ENCODE peak calls at places on chromosomes 13 and 19, in nine cellular contexts. One of them, this sample, is unnamed.

GRCh38 chr19:19410553-19411550 is 5.4 kb downstream of the GATAD2A start:
- DNase-seq in ascending aorta: no peak
- DNase-seq in SHP77 treated with DMSO at 0.1 percent for 48 hours: no peak
- DNase-seq in activated CD4-positive, alpha-beta T cell treated with anti-CD3 and anti-CD28 coated beads for 1 hour: no peak
- DNase-seq in NCI-H2081 treated with DMSO at 0.1 percent for 48 hours: no peak
- DNase-seq in NCI-H226: no peak
- DNase-seq in stimulated activated CD4-positive, alpha-beta T cell treated with anti-CD3 and anti-CD28 coated beads, Interleukin-1b, Interleukin-23, amount 100 ng/mL, for 24 hours: no peak
- DNase-seq in lung microvascular endothelial cell: no peak
- DNase-seq in iris pigment epithelial cell: no peak
- DNase-seq in this sample: no peak

GRCh38 chr19:18603255-18603957 is 3.2 kb downstream of the CRLF1 start:
- DNase-seq in activated CD4-positive, alpha-beta T cell treated with anti-CD3 and anti-CD28 coated beads for 1 hour: no peak
- DNase-seq in stimulated activated CD4-positive, alpha-beta T cell treated with anti-CD3 and anti-CD28 coated beads, Interleukin-1b, Interleukin-23, amount 100 ng/mL, for 24 hours: no peak
- DNase-seq in iris pigment epithelial cell: peak
- DNase-seq in SHP77 treated with DMSO at 0.1 percent for 48 hours: no peak
- DNase-seq in NCI-H226: no peak
- DNase-seq in lung microvascular endothelial cell: no peak
- DNase-seq in NCI-H2081 treated with DMSO at 0.1 percent for 48 hours: no peak
- DNase-seq in ascending aorta: no peak
- DNase-seq in this sample: no peak

GRCh38 chr19:52778811-52779210 is 7.8 kb downstream of the ZNF600 start:
- DNase-seq in lung microvascular endothelial cell: no peak
- DNase-seq in SHP77 treated with DMSO at 0.1 percent for 48 hours: no peak
- DNase-seq in NCI-H226: no peak
- DNase-seq in stimulated activated CD4-positive, alpha-beta T cell treated with anti-CD3 and anti-CD28 coated beads, Interleukin-1b, Interleukin-23, amount 100 ng/mL, for 24 hours: no peak
- DNase-seq in ascending aorta: no peak
- DNase-seq in iris pigment epithelial cell: peak
- DNase-seq in NCI-H2081 treated with DMSO at 0.1 percent for 48 hours: no peak
- DNase-seq in activated CD4-positive, alpha-beta T cell treated with anti-CD3 and anti-CD28 coated beads for 1 hour: no peak
- DNase-seq in this sample: no peak

GRCh38 chr13:97659602-97660001 is 225.6 kb downstream of the RAP2A start:
- DNase-seq in activated CD4-positive, alpha-beta T cell treated with anti-CD3 and anti-CD28 coated beads for 1 hour: no peak
- DNase-seq in ascending aorta: no peak
- DNase-seq in SHP77 treated with DMSO at 0.1 percent for 48 hours: no peak
- DNase-seq in stimulated activated CD4-positive, alpha-beta T cell treated with anti-CD3 and anti-CD28 coated beads, Interleukin-1b, Interleukin-23, amount 100 ng/mL, for 24 hours: no peak
- DNase-seq in iris pigment epithelial cell: peak
- DNase-seq in NCI-H226: no peak
- DNase-seq in lung microvascular endothelial cell: peak
- DNase-seq in NCI-H2081 treated with DMSO at 0.1 percent for 48 hours: no peak
- DNase-seq in this sample: no peak

GRCh38 chr13:69856331-69856730 is 251.3 kb upstream of the ATXN8OS start:
- DNase-seq in iris pigment epithelial cell: no peak
- DNase-seq in SHP77 treated with DMSO at 0.1 percent for 48 hours: no peak
- DNase-seq in ascending aorta: no peak
- DNase-seq in NCI-H226: no peak
- DNase-seq in stimulated activated CD4-positive, alpha-beta T cell treated with anti-CD3 and anti-CD28 coated beads, Interleukin-1b, Interleukin-23, amount 100 ng/mL, for 24 hours: no peak
- DNase-seq in lung microvascular endothelial cell: no peak
- DNase-seq in NCI-H2081 treated with DMSO at 0.1 percent for 48 hours: no peak
- DNase-seq in activated CD4-positive, alpha-beta T cell treated with anti-CD3 and anti-CD28 coated beads for 1 hour: no peak
- DNase-seq in this sample: no peak

GRCh38 chr13:53151692-53152421 is 123.2 kb downstream of the OLFM4 start:
- DNase-seq in lung microvascular endothelial cell: peak
- DNase-seq in NCI-H2081 treated with DMSO at 0.1 percent for 48 hours: no peak
- DNase-seq in NCI-H226: no peak
- DNase-seq in iris pigment epithelial cell: peak
- DNase-seq in SHP77 treated with DMSO at 0.1 percent for 48 hours: peak
- DNase-seq in stimulated activated CD4-positive, alpha-beta T cell treated with anti-CD3 and anti-CD28 coated beads, Interleukin-1b, Interleukin-23, amount 100 ng/mL, for 24 hours: no peak
- DNase-seq in activated CD4-positive, alpha-beta T cell treated with anti-CD3 and anti-CD28 coated beads for 1 hour: no peak
- DNase-seq in ascending aorta: no peak
- DNase-seq in this sample: no peak

GRCh38 chr19:18291590-18292459 is 10.4 kb upstream of the JUND start:
- DNase-seq in lung microvascular endothelial cell: peak
- DNase-seq in ascending aorta: peak
- DNase-seq in NCI-H2081 treated with DMSO at 0.1 percent for 48 hours: no peak
- DNase-seq in NCI-H226: peak
- DNase-seq in activated CD4-positive, alpha-beta T cell treated with anti-CD3 and anti-CD28 coated beads for 1 hour: peak
- DNase-seq in SHP77 treated with DMSO at 0.1 percent for 48 hours: no peak
- DNase-seq in iris pigment epithelial cell: peak
- DNase-seq in stimulated activated CD4-positive, alpha-beta T cell treated with anti-CD3 and anti-CD28 coated beads, Interleukin-1b, Interleukin-23, amount 100 ng/mL, for 24 hours: no peak
- DNase-seq in this sample: peak

GRCh38 chr13:47420012-47420411 is 523.2 kb upstream of the HTR2A start:
- DNase-seq in ascending aorta: no peak
- DNase-seq in lung microvascular endothelial cell: no peak
- DNase-seq in SHP77 treated with DMSO at 0.1 percent for 48 hours: no peak
- DNase-seq in iris pigment epithelial cell: no peak
- DNase-seq in NCI-H2081 treated with DMSO at 0.1 percent for 48 hours: no peak
- DNase-seq in NCI-H226: no peak
- DNase-seq in activated CD4-positive, alpha-beta T cell treated with anti-CD3 and anti-CD28 coated beads for 1 hour: no peak
- DNase-seq in stimulated activated CD4-positive, alpha-beta T cell treated with anti-CD3 and anti-CD28 coated beads, Interleukin-1b, Interleukin-23, amount 100 ng/mL, for 24 hours: no peak
- DNase-seq in this sample: no peak

GRCh38 chr13:41577437-41577836 is 120.1 kb downstream of the RGCC start:
- DNase-seq in SHP77 treated with DMSO at 0.1 percent for 48 hours: no peak
- DNase-seq in stimulated activated CD4-positive, alpha-beta T cell treated with anti-CD3 and anti-CD28 coated beads, Interleukin-1b, Interleukin-23, amount 100 ng/mL, for 24 hours: no peak
- DNase-seq in activated CD4-positive, alpha-beta T cell treated with anti-CD3 and anti-CD28 coated beads for 1 hour: no peak
- DNase-seq in ascending aorta: peak
- DNase-seq in NCI-H226: no peak
- DNase-seq in NCI-H2081 treated with DMSO at 0.1 percent for 48 hours: no peak
- DNase-seq in iris pigment epithelial cell: no peak
- DNase-seq in lung microvascular endothelial cell: peak
- DNase-seq in this sample: no peak

GRCh38 chr19:7924241-7924640 is 1.7 kb downstream of the CTXN1 start:
- DNase-seq in iris pigment epithelial cell: no peak
- DNase-seq in NCI-H226: no peak
- DNase-seq in ascending aorta: no peak
- DNase-seq in NCI-H2081 treated with DMSO at 0.1 percent for 48 hours: no peak
- DNase-seq in stimulated activated CD4-positive, alpha-beta T cell treated with anti-CD3 and anti-CD28 coated beads, Interleukin-1b, Interleukin-23, amount 100 ng/mL, for 24 hours: no peak
- DNase-seq in lung microvascular endothelial cell: no peak
- DNase-seq in activated CD4-positive, alpha-beta T cell treated with anti-CD3 and anti-CD28 coated beads for 1 hour: no peak
- DNase-seq in SHP77 treated with DMSO at 0.1 percent for 48 hours: no peak
- DNase-seq in this sample: no peak

GRCh38 chr19:48368942-48369341 is 4.8 kb downstream of the SYNGR4 start:
- DNase-seq in NCI-H226: no peak
- DNase-seq in stimulated activated CD4-positive, alpha-beta T cell treated with anti-CD3 and anti-CD28 coated beads, Interleukin-1b, Interleukin-23, amount 100 ng/mL, for 24 hours: no peak
- DNase-seq in iris pigment epithelial cell: no peak
- DNase-seq in lung microvascular endothelial cell: no peak
- DNase-seq in ascending aorta: no peak
- DNase-seq in SHP77 treated with DMSO at 0.1 percent for 48 hours: no peak
- DNase-seq in NCI-H2081 treated with DMSO at 0.1 percent for 48 hours: no peak
- DNase-seq in activated CD4-positive, alpha-beta T cell treated with anti-CD3 and anti-CD28 coated beads for 1 hour: no peak
- DNase-seq in this sample: peak

GRCh38 chr19:44592451-44592890 is 20.9 kb upstream of the IGSF23 start:
- DNase-seq in stimulated activated CD4-positive, alpha-beta T cell treated with anti-CD3 and anti-CD28 coated beads, Interleukin-1b, Interleukin-23, amount 100 ng/mL, for 24 hours: no peak
- DNase-seq in iris pigment epithelial cell: peak
- DNase-seq in activated CD4-positive, alpha-beta T cell treated with anti-CD3 and anti-CD28 coated beads for 1 hour: no peak
- DNase-seq in ascending aorta: no peak
- DNase-seq in lung microvascular endothelial cell: no peak
- DNase-seq in NCI-H2081 treated with DMSO at 0.1 percent for 48 hours: no peak
- DNase-seq in NCI-H226: peak
- DNase-seq in SHP77 treated with DMSO at 0.1 percent for 48 hours: no peak
- DNase-seq in this sample: no peak

GRCh38 chr13:95462801-95463200 is 89.7 kb upstream of the CLDN10 start:
- DNase-seq in lung microvascular endothelial cell: no peak
- DNase-seq in NCI-H2081 treated with DMSO at 0.1 percent for 48 hours: no peak
- DNase-seq in stimulated activated CD4-positive, alpha-beta T cell treated with anti-CD3 and anti-CD28 coated beads, Interleukin-1b, Interleukin-23, amount 100 ng/mL, for 24 hours: no peak
- DNase-seq in SHP77 treated with DMSO at 0.1 percent for 48 hours: no peak
- DNase-seq in ascending aorta: no peak
- DNase-seq in NCI-H226: no peak
- DNase-seq in iris pigment epithelial cell: no peak
- DNase-seq in activated CD4-positive, alpha-beta T cell treated with anti-CD3 and anti-CD28 coated beads for 1 hour: no peak
- DNase-seq in this sample: no peak

GRCh38 chr13:23953860-23954512 is 56.7 kb upstream of the C1QTNF9B start:
- DNase-seq in lung microvascular endothelial cell: no peak
- DNase-seq in stimulated activated CD4-positive, alpha-beta T cell treated with anti-CD3 and anti-CD28 coated beads, Interleukin-1b, Interleukin-23, amount 100 ng/mL, for 24 hours: no peak
- DNase-seq in iris pigment epithelial cell: no peak
- DNase-seq in NCI-H226: no peak
- DNase-seq in NCI-H2081 treated with DMSO at 0.1 percent for 48 hours: no peak
- DNase-seq in ascending aorta: no peak
- DNase-seq in SHP77 treated with DMSO at 0.1 percent for 48 hours: no peak
- DNase-seq in activated CD4-positive, alpha-beta T cell treated with anti-CD3 and anti-CD28 coated beads for 1 hour: no peak
- DNase-seq in this sample: no peak

GRCh38 chr13:107202371-107203023 is 634.6 kb upstream of the ARGLU1 start:
- DNase-seq in activated CD4-positive, alpha-beta T cell treated with anti-CD3 and anti-CD28 coated beads for 1 hour: no peak
- DNase-seq in iris pigment epithelial cell: peak
- DNase-seq in SHP77 treated with DMSO at 0.1 percent for 48 hours: no peak
- DNase-seq in stimulated activated CD4-positive, alpha-beta T cell treated with anti-CD3 and anti-CD28 coated beads, Interleukin-1b, Interleukin-23, amount 100 ng/mL, for 24 hours: no peak
- DNase-seq in ascending aorta: no peak
- DNase-seq in lung microvascular endothelial cell: peak
- DNase-seq in NCI-H2081 treated with DMSO at 0.1 percent for 48 hours: no peak
- DNase-seq in NCI-H226: no peak
- DNase-seq in this sample: no peak

GRCh38 chr19:9528757-9529336 is 9.6 kb downstream of the ZNF426 start:
- DNase-seq in activated CD4-positive, alpha-beta T cell treated with anti-CD3 and anti-CD28 coated beads for 1 hour: no peak
- DNase-seq in NCI-H2081 treated with DMSO at 0.1 percent for 48 hours: no peak
- DNase-seq in ascending aorta: no peak
- DNase-seq in lung microvascular endothelial cell: peak
- DNase-seq in NCI-H226: no peak
- DNase-seq in SHP77 treated with DMSO at 0.1 percent for 48 hours: no peak
- DNase-seq in iris pigment epithelial cell: peak
- DNase-seq in stimulated activated CD4-positive, alpha-beta T cell treated with anti-CD3 and anti-CD28 coated beads, Interleukin-1b, Interleukin-23, amount 100 ng/mL, for 24 hours: no peak
- DNase-seq in this sample: no peak

GRCh38 chr19:7840629-7841028 is 10.6 kb downstream of the EVI5L start:
- DNase-seq in activated CD4-positive, alpha-beta T cell treated with anti-CD3 and anti-CD28 coated beads for 1 hour: no peak
- DNase-seq in lung microvascular endothelial cell: no peak
- DNase-seq in iris pigment epithelial cell: no peak
- DNase-seq in ascending aorta: no peak
- DNase-seq in SHP77 treated with DMSO at 0.1 percent for 48 hours: no peak
- DNase-seq in NCI-H226: no peak
- DNase-seq in stimulated activated CD4-positive, alpha-beta T cell treated with anti-CD3 and anti-CD28 coated beads, Interleukin-1b, Interleukin-23, amount 100 ng/mL, for 24 hours: no peak
- DNase-seq in NCI-H2081 treated with DMSO at 0.1 percent for 48 hours: no peak
- DNase-seq in this sample: no peak

GRCh38 chr19:41321204-41321599 is 11.2 kb downstream of the CCDC97 start:
- DNase-seq in NCI-H2081 treated with DMSO at 0.1 percent for 48 hours: no peak
- DNase-seq in ascending aorta: no peak
- DNase-seq in iris pigment epithelial cell: no peak
- DNase-seq in NCI-H226: no peak
- DNase-seq in lung microvascular endothelial cell: no peak
- DNase-seq in stimulated activated CD4-positive, alpha-beta T cell treated with anti-CD3 and anti-CD28 coated beads, Interleukin-1b, Interleukin-23, amount 100 ng/mL, for 24 hours: no peak
- DNase-seq in activated CD4-positive, alpha-beta T cell treated with anti-CD3 and anti-CD28 coated beads for 1 hour: no peak
- DNase-seq in SHP77 treated with DMSO at 0.1 percent for 48 hours: no peak
- DNase-seq in this sample: no peak

GRCh38 chr19:46856062-46857022 is 4.5 kb upstream of the ARHGAP35 start:
- DNase-seq in NCI-H2081 treated with DMSO at 0.1 percent for 48 hours: peak
- DNase-seq in lung microvascular endothelial cell: peak
- DNase-seq in ascending aorta: peak
- DNase-seq in iris pigment epithelial cell: peak
- DNase-seq in NCI-H226: peak
- DNase-seq in activated CD4-positive, alpha-beta T cell treated with anti-CD3 and anti-CD28 coated beads for 1 hour: peak
- DNase-seq in SHP77 treated with DMSO at 0.1 percent for 48 hours: peak
- DNase-seq in stimulated activated CD4-positive, alpha-beta T cell treated with anti-CD3 and anti-CD28 coated beads, Interleukin-1b, Interleukin-23, amount 100 ng/mL, for 24 hours: peak
- DNase-seq in this sample: peak

GRCh38 chr13:28684257-28684656 is 25.3 kb downstream of the POMP start:
- DNase-seq in activated CD4-positive, alpha-beta T cell treated with anti-CD3 and anti-CD28 coated beads for 1 hour: no peak
- DNase-seq in NCI-H2081 treated with DMSO at 0.1 percent for 48 hours: no peak
- DNase-seq in NCI-H226: no peak
- DNase-seq in ascending aorta: no peak
- DNase-seq in SHP77 treated with DMSO at 0.1 percent for 48 hours: no peak
- DNase-seq in lung microvascular endothelial cell: no peak
- DNase-seq in iris pigment epithelial cell: peak
- DNase-seq in stimulated activated CD4-positive, alpha-beta T cell treated with anti-CD3 and anti-CD28 coated beads, Interleukin-1b, Interleukin-23, amount 100 ng/mL, for 24 hours: no peak
- DNase-seq in this sample: no peak

GRCh38 chr19:47275866-47276461 is 1.3 kb downstream of the INAFM1 start:
- DNase-seq in SHP77 treated with DMSO at 0.1 percent for 48 hours: no peak
- DNase-seq in ascending aorta: peak
- DNase-seq in iris pigment epithelial cell: peak
- DNase-seq in NCI-H226: no peak
- DNase-seq in stimulated activated CD4-positive, alpha-beta T cell treated with anti-CD3 and anti-CD28 coated beads, Interleukin-1b, Interleukin-23, amount 100 ng/mL, for 24 hours: no peak
- DNase-seq in activated CD4-positive, alpha-beta T cell treated with anti-CD3 and anti-CD28 coated beads for 1 hour: no peak
- DNase-seq in lung microvascular endothelial cell: no peak
- DNase-seq in NCI-H2081 treated with DMSO at 0.1 percent for 48 hours: no peak
- DNase-seq in this sample: no peak

GRCh38 chr13:98285317-98285716 is 108.2 kb upstream of the RNF113B start:
- DNase-seq in lung microvascular endothelial cell: no peak
- DNase-seq in activated CD4-positive, alpha-beta T cell treated with anti-CD3 and anti-CD28 coated beads for 1 hour: no peak
- DNase-seq in stimulated activated CD4-positive, alpha-beta T cell treated with anti-CD3 and anti-CD28 coated beads, Interleukin-1b, Interleukin-23, amount 100 ng/mL, for 24 hours: no peak
- DNase-seq in NCI-H2081 treated with DMSO at 0.1 percent for 48 hours: peak
- DNase-seq in NCI-H226: no peak
- DNase-seq in SHP77 treated with DMSO at 0.1 percent for 48 hours: peak
- DNase-seq in ascending aorta: no peak
- DNase-seq in iris pigment epithelial cell: peak
- DNase-seq in this sample: no peak

GRCh38 chr19:41025871-41026270 is 34.8 kb downstream of the CYP2B6 start:
- DNase-seq in lung microvascular endothelial cell: no peak
- DNase-seq in ascending aorta: no peak
- DNase-seq in NCI-H2081 treated with DMSO at 0.1 percent for 48 hours: no peak
- DNase-seq in iris pigment epithelial cell: no peak
- DNase-seq in SHP77 treated with DMSO at 0.1 percent for 48 hours: no peak
- DNase-seq in stimulated activated CD4-positive, alpha-beta T cell treated with anti-CD3 and anti-CD28 coated beads, Interleukin-1b, Interleukin-23, amount 100 ng/mL, for 24 hours: no peak
- DNase-seq in activated CD4-positive, alpha-beta T cell treated with anti-CD3 and anti-CD28 coated beads for 1 hour: no peak
- DNase-seq in NCI-H226: no peak
- DNase-seq in this sample: no peak

GRCh38 chr13:29922281-29922821 is 71.9 kb upstream of the UBL3 start:
- DNase-seq in stimulated activated CD4-positive, alpha-beta T cell treated with anti-CD3 and anti-CD28 coated beads, Interleukin-1b, Interleukin-23, amount 100 ng/mL, for 24 hours: no peak
- DNase-seq in SHP77 treated with DMSO at 0.1 percent for 48 hours: no peak
- DNase-seq in NCI-H226: no peak
- DNase-seq in NCI-H2081 treated with DMSO at 0.1 percent for 48 hours: no peak
- DNase-seq in activated CD4-positive, alpha-beta T cell treated with anti-CD3 and anti-CD28 coated beads for 1 hour: no peak
- DNase-seq in ascending aorta: no peak
- DNase-seq in iris pigment epithelial cell: peak
- DNase-seq in lung microvascular endothelial cell: no peak
- DNase-seq in this sample: no peak

GRCh38 chr19:47239610-47240296 is 8.8 kb upstream of the BBC3 start:
- DNase-seq in NCI-H2081 treated with DMSO at 0.1 percent for 48 hours: peak
- DNase-seq in lung microvascular endothelial cell: peak
- DNase-seq in activated CD4-positive, alpha-beta T cell treated with anti-CD3 and anti-CD28 coated beads for 1 hour: peak
- DNase-seq in iris pigment epithelial cell: peak
- DNase-seq in ascending aorta: peak
- DNase-seq in SHP77 treated with DMSO at 0.1 percent for 48 hours: no peak
- DNase-seq in stimulated activated CD4-positive, alpha-beta T cell treated with anti-CD3 and anti-CD28 coated beads, Interleukin-1b, Interleukin-23, amount 100 ng/mL, for 24 hours: no peak
- DNase-seq in NCI-H226: peak
- DNase-seq in this sample: peak

GRCh38 chr19:43779820-43780219 is 953 bp downstream of the KCNN4 start:
- DNase-seq in SHP77 treated with DMSO at 0.1 percent for 48 hours: no peak
- DNase-seq in stimulated activated CD4-positive, alpha-beta T cell treated with anti-CD3 and anti-CD28 coated beads, Interleukin-1b, Interleukin-23, amount 100 ng/mL, for 24 hours: no peak
- DNase-seq in activated CD4-positive, alpha-beta T cell treated with anti-CD3 and anti-CD28 coated beads for 1 hour: no peak
- DNase-seq in NCI-H226: no peak
- DNase-seq in iris pigment epithelial cell: no peak
- DNase-seq in ascending aorta: no peak
- DNase-seq in NCI-H2081 treated with DMSO at 0.1 percent for 48 hours: no peak
- DNase-seq in lung microvascular endothelial cell: no peak
- DNase-seq in this sample: peak

GRCh38 chr19:35336166-35336955 is 7.4 kb downstream of the CD22 start:
- DNase-seq in NCI-H226: no peak
- DNase-seq in iris pigment epithelial cell: no peak
- DNase-seq in SHP77 treated with DMSO at 0.1 percent for 48 hours: no peak
- DNase-seq in lung microvascular endothelial cell: no peak
- DNase-seq in activated CD4-positive, alpha-beta T cell treated with anti-CD3 and anti-CD28 coated beads for 1 hour: no peak
- DNase-seq in ascending aorta: no peak
- DNase-seq in stimulated activated CD4-positive, alpha-beta T cell treated with anti-CD3 and anti-CD28 coated beads, Interleukin-1b, Interleukin-23, amount 100 ng/mL, for 24 hours: no peak
- DNase-seq in NCI-H2081 treated with DMSO at 0.1 percent for 48 hours: no peak
- DNase-seq in this sample: no peak

GRCh38 chr13:41137241-41137640 is 4.6 kb upstream of the KBTBD6 start:
- DNase-seq in ascending aorta: no peak
- DNase-seq in activated CD4-positive, alpha-beta T cell treated with anti-CD3 and anti-CD28 coated beads for 1 hour: no peak
- DNase-seq in NCI-H226: peak
- DNase-seq in iris pigment epithelial cell: no peak
- DNase-seq in SHP77 treated with DMSO at 0.1 percent for 48 hours: no peak
- DNase-seq in stimulated activated CD4-positive, alpha-beta T cell treated with anti-CD3 and anti-CD28 coated beads, Interleukin-1b, Interleukin-23, amount 100 ng/mL, for 24 hours: no peak
- DNase-seq in lung microvascular endothelial cell: no peak
- DNase-seq in NCI-H2081 treated with DMSO at 0.1 percent for 48 hours: no peak
- DNase-seq in this sample: no peak